ENCODE peak calls at places on chromosomes 5 and 9, in ten cellular contexts. Y is nephron progenitor cell; P is dorsolateral prefrontal cortex; X is foreskin keratinocyte; Z is GM03348; C is neuronal stem cell; F is kidney; S is activated effector memory CD4-positive, alpha-beta T cell treated with anti-CD3 and anti-CD28 coated beads, Interleukin-2, amount 50 U/mL, for 16 hours; V is kidney glomerular epithelial cell; W is EL. U is an unnamed sample.

GRCh38 chr5:139912158-139912557 is 116.5 kb downstream of the PSD2 start:
- DNase-seq in X (peak), Y (no peak), C (no peak), S (no peak), V (no peak), W (no peak), Z (no peak), F (no peak), P (no peak), U (no peak)

GRCh38 chr5:180801596-180802324 is 846 bp downstream of the MGAT1 start:
- DNase-seq in P (no peak), Z (no peak), F (no peak), X (no peak), S (no peak), V (no peak), C (no peak), Y (no peak), W (no peak), U (peak)

GRCh38 chr5:133889271-133889905 is 79.0 kb downstream of the C5orf15 start:
- DNase-seq in P (no peak), X (no peak), W (no peak), C (no peak), Z (no peak), Y (no peak), F (no peak), S (no peak), V (no peak), U (no peak)

GRCh38 chr5:97425511-97425910 is 242.5 kb upstream of the RIOK2 start:
- DNase-seq in Z (peak), F (no peak), C (peak), V (no peak), W (peak), X (peak), S (no peak), Y (no peak), P (peak), U (no peak)

GRCh38 chr5:138177936-138178515 is 404 bp downstream of the BRD8 start:
- DNase-seq in W (peak), C (no peak), X (peak), F (no peak), P (no peak), S (peak), Y (peak), V (no peak), Z (peak), U (no peak)

GRCh38 chr9:128706671-128707381 is 4.5 kb downstream of the PKN3 start:
- DNase-seq in Z (no peak), W (no peak), F (peak), Y (no peak), S (no peak), V (no peak), X (no peak), P (no peak), C (no peak), U (no peak)

GRCh38 chr5:89255845-89256463 is 373.0 kb upstream of the MEF2C start:
- DNase-seq in Y (no peak), F (no peak), X (peak), W (peak), P (no peak), V (no peak), S (no peak), C (no peak), Z (peak), U (no peak)

GRCh38 chr5:160165137-160166068 is 46.2 kb upstream of the PWWP2A start:
- DNase-seq in Z (peak), Y (peak), C (peak), S (no peak), F (peak), X (peak), V (peak), P (peak), W (peak), U (peak)

GRCh38 chr5:154652746-154653417 is 102.3 kb upstream of the LARP1 start:
- DNase-seq in C (no peak), W (no peak), F (peak), P (no peak), Y (no peak), X (no peak), Z (peak), S (peak), V (no peak), U (no peak)

GRCh38 chr9:130117816-130118632 is 54.2 kb upstream of the NCS1 start:
- DNase-seq in P (no peak), X (peak), W (peak), S (no peak), Z (peak), V (no peak), C (no peak), Y (no peak), F (no peak), U (no peak)

GRCh38 chr9:95772320-95773060 is 103.0 kb upstream of the ERCC6L2 start:
- DNase-seq in C (peak), Z (peak), P (peak), V (no peak), F (peak), S (no peak), W (peak), Y (peak), X (no peak), U (no peak)

GRCh38 chr5:139662617-139663016 is 14.5 kb downstream of the CXXC5 start:
- DNase-seq in S (no peak), V (no peak), Z (no peak), Y (no peak), F (no peak), W (no peak), X (no peak), C (no peak), P (no peak), U (no peak)

GRCh38 chr9:6224393-6225154 is 9.0 kb downstream of the IL33 start:
- DNase-seq in C (no peak), P (no peak), S (no peak), V (no peak), F (no peak), Z (no peak), X (no peak), W (no peak), Y (no peak), U (no peak)

GRCh38 chr5:97224112-97224750 is 41.2 kb upstream of the RIOK2 start:
- DNase-seq in P (no peak), W (peak), S (no peak), Y (no peak), Z (peak), X (no peak), V (peak), F (no peak), C (no peak), U (no peak)

GRCh38 chr9:83526221-83526620 is 12.0 kb downstream of the FRMD3 start:
- DNase-seq in S (no peak), Z (no peak), C (no peak), Y (no peak), W (no peak), F (no peak), X (no peak), P (no peak), V (peak), U (no peak)

GRCh38 chr9:80707120-80707519 is 982.2 kb downstream of the TLE1 start:
- DNase-seq in Y (no peak), V (peak), F (no peak), S (no peak), X (peak), Z (no peak), P (no peak), C (no peak), W (peak), U (no peak)

GRCh38 chr5:178367351-178368120 is 134.9 kb upstream of the PHYKPL start:
- DNase-seq in Z (no peak), P (no peak), Y (no peak), W (no peak), V (no peak), C (no peak), F (peak), S (no peak), X (no peak), U (no peak)

GRCh38 chr5:10695055-10695649 is 65.9 kb downstream of the DAP start:
- DNase-seq in V (peak), X (peak), C (peak), F (peak), W (peak), P (peak), Y (peak), Z (peak), S (no peak), U (peak)

GRCh38 chr5:151740336-151740942 is 18.0 kb downstream of the ATOX1 start:
- DNase-seq in X (peak), Z (peak), C (peak), S (peak), V (peak), F (peak), W (peak), Y (peak), P (peak), U (no peak)

GRCh38 chr9:70421272-70422180 is 7.1 kb upstream of the KLF9 start:
- DNase-seq in P (peak), Y (no peak), Z (peak), X (no peak), S (peak), V (peak), W (peak), C (no peak), F (no peak), U (no peak)

GRCh38 chr9:108469654-108470053 is 386.1 kb downstream of the ACTL7B start:
- DNase-seq in Y (no peak), X (no peak), C (no peak), S (no peak), P (no peak), W (peak), Z (peak), V (no peak), F (no peak), U (no peak)

GRCh38 chr9:108225371-108225905 is 630.3 kb downstream of the ACTL7B start:
- DNase-seq in Y (no peak), S (no peak), X (no peak), V (no peak), P (no peak), Z (no peak), C (no peak), W (no peak), F (no peak), U (no peak)

GRCh38 chr9:942805-943580 is 33.5 kb upstream of the DMRT3 start:
- DNase-seq in Y (no peak), X (no peak), S (no peak), W (no peak), C (no peak), P (no peak), V (no peak), Z (no peak), F (no peak), U (no peak)

GRCh38 chr9:86549434-86549833 is 195.2 kb upstream of the TUT7 start:
- DNase-seq in X (peak), V (no peak), F (no peak), Z (peak), Y (no peak), P (no peak), W (peak), C (no peak), S (no peak), U (no peak)

U was measured in RWPE2.